ENCODE peak calls at places on chromosome 12, in seven cellular contexts. D is H9, S is thyroid gland, T is fibroblast of lung, Y is esophagus muscularis mucosa, A is heart left ventricle, I is A549. U is an unnamed sample.

GRCh38 chr12:54163147-54163546 is 25.6 kb downstream of the SMUG1 start:
- DNase-seq in D (no peak), S (no peak), T (no peak), Y (no peak), A (no peak), I (no peak), U (no peak)

GRCh38 chr12:25694072-25694471 is 141.0 kb upstream of the LMNTD1 start:
- DNase-seq in D (no peak), S (no peak), T (peak; percentile 44), Y (no peak), A (no peak), I (no peak), U (peak; percentile 11)

GRCh38 chr12:57199191-57199590 is 17.4 kb upstream of the NXPH4 start:
- DNase-seq in D (no peak), S (no peak), T (no peak), Y (no peak), A (no peak), I (no peak), U (no peak)

GRCh38 chr12:100955139-100955538 is 160.6 kb downstream of the ANO4 start:
- DNase-seq in D (peak; percentile 86), S (no peak), T (peak; percentile 47), Y (no peak), A (no peak), I (no peak), U (peak; percentile 2)

GRCh38 chr12:56271031-56271430 is 4.3 kb downstream of the COQ10A start:
- DNase-seq in D (no peak), S (no peak), T (peak; percentile 31), Y (no peak), A (no peak), I (peak; percentile 50), U (no peak)

GRCh38 chr12:1882850-1883470 is 35.5 kb downstream of the CACNA2D4 start:
- DNase-seq in D (no peak), S (no peak), T (no peak), Y (peak; percentile 60), A (no peak), I (no peak), U (no peak)

GRCh38 chr12:122395319-122395718 is 27.1 kb downstream of the CLIP1 start:
- DNase-seq in D (no peak), S (no peak), T (peak; percentile 79), Y (no peak), A (no peak), I (peak; percentile 44), U (no peak)

GRCh38 chr12:53543539-53543938 is 36.3 kb upstream of the NPFF start:
- DNase-seq in D (peak; percentile 73), S (peak; percentile 61), T (peak; percentile 81), Y (no peak), A (no peak), I (peak; percentile 74), U (no peak)

GRCh38 chr12:60257063-60257462 is 661.2 kb downstream of the SLC16A7 start:
- DNase-seq in D (no peak), S (peak; percentile 25), T (peak; percentile 79), Y (no peak), A (no peak), I (peak; percentile 13), U (no peak)

GRCh38 chr12:32265920-32266319 is 133.4 kb upstream of the FGD4 start:
- DNase-seq in D (no peak), S (no peak), T (no peak), Y (no peak), A (no peak), I (no peak), U (no peak)

GRCh38 chr12:120640840-120641833 is 711 bp downstream of the CABP1 start:
- DNase-seq in D (peak; percentile 92), S (peak; percentile 57), T (peak; percentile 39), Y (no peak), A (peak; percentile 77), I (no peak), U (no peak)

GRCh38 chr12:77377116-77377515 is 311.7 kb upstream of the E2F7 start:
- DNase-seq in D (no peak), S (no peak), T (peak; percentile 66), Y (no peak), A (no peak), I (no peak), U (no peak)

DNA sequence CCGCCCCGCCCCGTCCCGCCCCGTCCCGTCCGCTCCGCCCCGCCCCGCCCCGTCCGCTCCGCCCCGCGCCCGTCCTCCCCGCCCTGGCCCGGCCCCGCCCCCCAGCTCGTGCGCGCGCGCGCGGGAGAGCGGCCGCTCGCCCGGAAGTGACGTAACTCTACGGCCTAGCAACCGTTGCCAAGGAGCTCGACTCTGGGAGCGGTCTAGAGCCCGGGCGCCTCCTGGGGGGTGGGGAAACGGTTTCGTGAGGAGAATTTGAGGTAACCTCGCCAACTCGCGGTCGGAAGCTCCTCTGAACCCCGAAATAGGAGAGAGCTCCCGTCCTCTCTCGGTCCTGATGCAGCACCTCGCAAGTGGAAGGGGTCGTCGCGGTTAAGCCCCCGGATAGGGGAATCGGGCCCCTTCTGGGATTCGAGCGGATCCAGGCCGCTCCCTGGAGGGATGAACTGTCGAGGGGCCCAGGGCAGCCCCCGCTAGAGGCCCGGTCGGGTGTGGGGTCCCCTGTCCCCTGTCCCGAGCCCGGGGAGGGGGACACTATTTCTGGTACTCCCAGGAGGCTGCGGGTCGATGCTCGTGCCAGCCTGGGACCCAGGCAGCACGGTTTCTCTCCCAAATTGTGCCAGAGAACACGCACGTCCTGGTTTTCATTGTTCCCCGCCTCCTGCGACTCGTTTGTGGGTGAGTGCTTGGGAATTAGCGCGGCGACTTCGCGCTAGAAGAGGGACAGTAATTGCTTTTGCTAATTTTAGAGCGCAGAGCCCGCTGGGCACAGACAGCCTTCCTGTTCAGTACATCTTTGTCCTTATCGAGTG is at the start of gene IFT81:
- DNase-seq in D (peak; percentile 95), S (peak; percentile 93), T (peak; percentile 93), Y (peak; percentile 98), A (peak; percentile 98), I (peak; percentile 90), U (peak; percentile 81)
- TF ChIP-seq CTCF in D (no peak), S (no peak), T (no peak), Y (no peak), A (no peak), I (no peak), U (no peak)

GRCh38 chr12:6780573-6780972 is 8.3 kb downstream of the LAG3 start:
- DNase-seq in D (no peak), S (no peak), T (no peak), Y (no peak), A (no peak), I (no peak), U (no peak)
- H3K27ac ChIP-seq in D (no peak overlapping the region), S (no peak overlapping the region), T (no peak overlapping the region), Y (no peak overlapping the region), A (no peak overlapping the region), I (no peak overlapping the region), U (no peak overlapping the region)

DNA sequence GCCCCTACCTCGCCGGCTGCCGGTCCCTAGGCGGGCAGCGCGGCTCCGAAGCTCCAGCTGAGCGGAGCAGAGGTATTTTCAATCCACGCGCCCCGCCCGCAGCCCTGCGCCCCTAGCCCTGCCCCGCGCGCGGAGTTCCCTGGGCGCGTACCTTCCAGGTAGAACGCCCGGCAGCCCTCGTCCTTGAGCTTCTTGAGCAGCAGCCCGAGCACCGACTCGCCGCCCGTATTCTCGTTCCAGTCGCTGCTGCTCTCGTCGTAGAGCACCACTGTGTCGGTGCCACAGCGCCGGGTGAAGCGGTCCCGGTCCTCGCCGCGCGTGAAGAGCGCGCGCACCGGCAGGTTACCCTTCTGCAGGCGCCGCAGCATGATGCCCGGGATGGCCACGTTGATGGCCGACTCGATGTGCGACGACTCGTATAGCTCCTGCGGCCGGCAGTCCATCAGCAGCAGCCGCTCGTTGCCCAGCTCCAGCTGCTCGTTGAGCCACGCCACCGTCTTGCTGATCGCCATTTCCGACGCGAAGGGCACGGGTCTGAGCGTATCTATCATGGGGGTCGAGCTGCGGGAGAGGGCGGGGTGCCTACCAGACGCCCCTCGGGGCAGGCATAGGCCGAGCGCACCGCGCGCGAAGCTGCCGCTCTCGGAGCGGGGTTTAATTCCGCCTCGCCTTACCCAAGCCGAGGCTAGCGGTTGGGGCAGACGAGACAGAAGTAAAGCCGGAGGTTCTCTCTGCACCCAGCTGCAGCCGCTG is 636 bp downstream of the DUSP6 start:
- DNase-seq in D (no peak), S (peak; percentile 62), T (peak; percentile 45), Y (no peak), A (peak; percentile 77), I (peak; percentile 32), U (no peak)
- H3K4me1 ChIP-seq in D (peaks cover 10% of the 10 kb centered on the region), S (peaks cover 35% of the 10 kb centered on the region), T (peaks cover 21% of the 10 kb centered on the region), Y (peaks cover 51% of the 10 kb centered on the region), A (peaks cover 25% of the 10 kb centered on the region), I (peaks cover 23% of the 10 kb centered on the region), U (peaks cover 54% of the 10 kb centered on the region)

GRCh38 chr12:98999569-98999968 is 354.5 kb downstream of the APAF1 start:
- DNase-seq in D (no peak), S (no peak), T (peak; percentile 19), Y (no peak), A (no peak), I (no peak), U (no peak)

GRCh38 chr12:98997899-98998298 is 352.8 kb downstream of the APAF1 start:
- DNase-seq in D (no peak), S (no peak), T (no peak), Y (no peak), A (no peak), I (no peak), U (no peak)

GRCh38 chr12:98998697-98999299 is 353.7 kb downstream of the APAF1 start:
- DNase-seq in D (no peak), S (no peak), T (peak; percentile 67), Y (no peak), A (no peak), I (peak; percentile 73), U (no peak)
- TF ChIP-seq CTCF in D (peak; percentile 84), S (peak; percentile 74), T (peak; percentile 65), Y (peak; percentile 63), A (peak; percentile 68), I (peak; percentile 88), U (peak; percentile 70)

U was measured in thoracic aorta.